ENCODE peak calls at places on chromosomes 11 and 22, in six cellular contexts. B is heart left ventricle, Q is bronchial epithelial cell, N is AG04449, O is coronary artery, S is cardiac fibroblast. P is an unnamed sample.

GRCh38 chr11:118537409-118537980 is 6.5 kb downstream of the TMEM25 start:
- DNase-seq in B (no peak), Q (no peak), N (no peak), O (no peak), S (no peak), P (no peak)

GRCh38 chr11:65558002-65558784 is at the start of gene LTBP3:
- DNase-seq in B (peak; percentile 92), Q (no peak), N (no peak), O (peak; percentile 93), S (peak; percentile 92), P (no peak)

GRCh38 chr11:114150671-114151070 is 91.2 kb downstream of the ZBTB16 start:
- DNase-seq in B (no peak), Q (no peak), N (no peak), O (no peak), S (no peak), P (no peak)

GRCh38 chr22:20297414-20298109 is 22.3 kb downstream of the DGCR6L start:
- DNase-seq in B (no peak), Q (no peak), N (no peak), O (no peak), S (no peak), P (no peak)

GRCh38 chr11:133901316-133901715 is 55.5 kb downstream of the IGSF9B start:
- DNase-seq in B (peak; percentile 28), Q (no peak), N (no peak), O (no peak), S (no peak), P (no peak)

GRCh38 chr22:18070556-18071306 is 7.1 kb upstream of the PEX26 start:
- DNase-seq in B (no peak), Q (peak; percentile 77), N (no peak), O (no peak), S (no peak), P (no peak)

GRCh38 chr11:100704176-100704575 is 17.1 kb downstream of the ARHGAP42 start:
- DNase-seq in B (no peak), Q (no peak), N (no peak), O (no peak), S (no peak), P (no peak)

GRCh38 chr22:19844423-19845368 is 10.0 kb downstream of the GNB1L start:
- DNase-seq in B (peak; percentile 84), Q (peak; percentile 50), N (peak; percentile 28), O (no peak), S (peak; percentile 67), P (no peak)

GRCh38 chr11:132862137-132862536 is 670.2 kb downstream of the OPCML start:
- DNase-seq in B (no peak), Q (no peak), N (no peak), O (no peak), S (no peak), P (no peak)

GRCh38 chr11:111490496-111490895 is 21.7 kb downstream of the BTG4 start:
- DNase-seq in B (no peak), Q (no peak), N (no peak), O (no peak), S (no peak), P (no peak)

GRCh38 chr22:46604306-46604690 is 15.9 kb upstream of the GRAMD4 start:
- DNase-seq in B (no peak), Q (no peak), N (no peak), O (no peak), S (no peak), P (no peak)

GRCh38 chr11:18536195-18536594 is 9.5 kb upstream of the TSG101 start:
- DNase-seq in B (no peak), Q (no peak), N (no peak), O (no peak), S (no peak), P (no peak)

GRCh38 chr22:50524664-50525103 is 714 bp downstream of the SCO2 start:
- DNase-seq in B (no peak), Q (no peak), N (no peak), O (no peak), S (no peak), P (no peak)

GRCh38 chr11:10303558-10304363 is 1.1 kb upstream of the ADM start:
- DNase-seq in B (no peak), Q (peak; percentile 86), N (no peak), O (no peak), S (peak; percentile 40), P (no peak)

GRCh38 chr11:10305964-10306918 is 1.4 kb downstream of the ADM start:
- DNase-seq in B (peak; percentile 68), Q (no peak), N (no peak), O (peak; percentile 78), S (peak; percentile 42), P (no peak)

GRCh38 chr11:10302744-10303557 is 1.9 kb upstream of the ADM start:
- DNase-seq in B (peak; percentile 94), Q (no peak), N (no peak), O (peak; percentile 87), S (peak; percentile 77), P (no peak)

GRCh38 chr11:10305262-10305963 is 540 bp downstream of the ADM start:
- DNase-seq in B (peak; percentile 80), Q (no peak), N (no peak), O (no peak), S (peak; percentile 42), P (no peak)

GRCh38 chr11:10304495-10305261 is at the start of gene ADM:
- DNase-seq in B (peak; percentile 93), Q (peak; percentile 60), N (no peak), O (peak; percentile 88), S (peak; percentile 97), P (peak; percentile 90)
- TF ChIP-seq CTCF in B (peak; percentile 61), Q (peak; percentile 61), N (peak; percentile 69), O (peak; percentile 34), S (peak; percentile 33), P (peak; percentile 55)

GRCh38 chr22:42207918-42208317 is 62.5 kb downstream of the TCF20 start:
- DNase-seq in B (no peak), Q (no peak), N (no peak), O (no peak), S (no peak), P (no peak)

GRCh38 chr22:42208362-42208761 is 62.1 kb downstream of the TCF20 start:
- DNase-seq in B (no peak), Q (no peak), N (no peak), O (no peak), S (no peak), P (no peak)

GRCh38 chr22:42202048-42202447 is 68.4 kb downstream of the TCF20 start:
- DNase-seq in B (no peak), Q (no peak), N (no peak), O (no peak), S (no peak), P (no peak)

GRCh38 chr22:42203609-42204008 is 66.8 kb downstream of the TCF20 start:
- DNase-seq in B (no peak), Q (no peak), N (no peak), O (no peak), S (no peak), P (no peak)

DNA sequence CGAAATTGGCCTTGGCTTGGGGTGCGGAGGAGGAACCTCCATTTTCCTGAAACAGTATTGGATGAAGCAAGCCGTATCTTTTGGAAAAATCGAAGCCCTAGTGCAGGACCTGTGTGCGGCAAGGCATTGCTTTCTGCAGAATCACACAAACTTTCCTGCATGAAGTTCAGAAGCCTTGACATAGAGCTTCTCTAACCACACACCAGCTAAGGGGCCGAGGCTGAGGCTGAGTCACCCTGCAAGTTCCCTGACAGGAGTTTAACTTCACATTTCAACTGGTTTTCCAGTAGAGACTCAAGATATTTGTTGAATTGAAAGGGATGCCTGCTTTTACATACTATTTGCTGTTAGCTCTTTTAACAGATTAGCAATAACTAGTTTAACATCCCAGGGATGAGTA is 67.8 kb downstream of the TCF20 start:
- DNase-seq in B (no peak), Q (no peak), N (peak; percentile 5), O (no peak), S (peak; percentile 15), P (peak; percentile 21)
- H3K4me3 ChIP-seq in B (no peak overlapping the region), Q (no peak overlapping the region), N (no peak overlapping the region), O (no peak overlapping the region), S (no peak overlapping the region), P (no peak overlapping the region)

GRCh38 chr11:78432058-78432515 is 14.5 kb upstream of the GAB2 start:
- DNase-seq in B (no peak), Q (no peak), N (no peak), O (no peak), S (peak; percentile 40), P (no peak)
- TF ChIP-seq CTCF in B (peak; percentile 43), Q (peak; percentile 43), N (peak; percentile 27), O (no peak), S (peak; percentile 60), P (peak; percentile 50)

GRCh38 chr11:125594958-125595357 is 2.3 kb downstream of the STT3A start:
- DNase-seq in B (no peak), Q (no peak), N (no peak), O (no peak), S (no peak), P (no peak)

GRCh38 chr11:125591659-125592304 is 870 bp upstream of the STT3A start:
- DNase-seq in B (peak; percentile 65), Q (peak; percentile 68), N (no peak), O (peak; percentile 83), S (peak; percentile 51), P (no peak)

GRCh38 chr11:125593113-125593761 is 585 bp downstream of the STT3A start:
- DNase-seq in B (no peak), Q (peak; percentile 30), N (no peak), O (peak; percentile 75), S (peak; percentile 50), P (no peak)

GRCh38 chr11:125588505-125588904 is 4.1 kb upstream of the STT3A start:
- DNase-seq in B (no peak), Q (peak; percentile 50), N (no peak), O (no peak), S (no peak), P (no peak)

GRCh38 chr11:125592305-125593112 is at the start of gene STT3A:
- DNase-seq in B (peak; percentile 99), Q (peak; percentile 98), N (peak; percentile 100), O (peak; percentile 100), S (peak; percentile 100), P (peak; percentile 100)
- H3K4me3 ChIP-seq in B (peak within 1 kb of the TSS; percentile 92), Q (peak within 1 kb of the TSS; percentile 86), N (peak within 1 kb of the TSS; percentile 99), O (peak within 1 kb of the TSS; percentile 89), S (peak within 1 kb of the TSS; percentile 96), P (peak within 1 kb of the TSS; percentile 98)

P was measured in AG04450.